ENCODE peak calls at places on chromosomes 11 and 22, in four cellular contexts. B is K562, N is HepG2, Q is GM12878. F is an unnamed sample.

GRCh38 chr11:2656859-2657258 is 42.9 kb downstream of the KCNQ1OT1 start:
- DNase-seq in N (no peak), B (no peak), Q (no peak), F (no peak)

GRCh38 chr22:31556627-31557203 is 60.4 kb downstream of the SFI1 start:
- DNase-seq in B (peak; percentile 41), Q (no peak), N (peak; percentile 45), F (no peak)

GRCh38 chr11:118438314-118438931 is 2.1 kb downstream of the KMT2A start:
- DNase-seq in N (no peak), Q (no peak), B (peak; percentile 82), F (peak; percentile 27)

GRCh38 chr11:129323896-129324522 is 51.6 kb upstream of the BARX2 start:
- DNase-seq in Q (no peak), N (peak; percentile 37), B (no peak), F (no peak)

GRCh38 chr11:2527621-2528291 is 82.9 kb downstream of the KCNQ1 start:
- DNase-seq in N (no peak), B (no peak), Q (no peak), F (peak; percentile 7)

GRCh38 chr22:36411589-36412258 is 24.0 kb upstream of the MYH9 start:
- DNase-seq in B (no peak), Q (no peak), N (peak; percentile 80), F (no peak)

GRCh38 chr11:27806122-27806521 is 105.9 kb upstream of the BDNF start:
- DNase-seq in N (no peak), Q (no peak), B (no peak), F (peak; percentile 21)

GRCh38 chr22:30301995-30302809 is 12.9 kb upstream of the CASTOR1 start:
- DNase-seq in N (no peak), B (no peak), Q (no peak), F (no peak)

GRCh38 chr11:43504316-43504950 is 145.7 kb downstream of the TTC17 start:
- DNase-seq in Q (no peak), B (peak; percentile 26), N (peak; percentile 38), F (peak; percentile 44)

GRCh38 chr22:36332623-36333331 is 55.0 kb downstream of the MYH9 start:
- DNase-seq in Q (peak; percentile 59), B (peak; percentile 41), N (no peak), F (peak; percentile 44)

GRCh38 chr11:16346975-16347374 is 9.4 kb downstream of the SOX6 start:
- DNase-seq in N (no peak), Q (no peak), B (peak; percentile 69), F (no peak)

GRCh38 chr11:119093951-119094815 is 7.5 kb downstream of the DPAGT1 start:
- DNase-seq in Q (no peak), N (no peak), B (peak; percentile 60), F (peak; percentile 28)

GRCh38 chr11:68303083-68303482 is 9.3 kb upstream of the LRP5 start:
- DNase-seq in Q (no peak), B (no peak), N (no peak), F (no peak)

GRCh38 chr11:76314741-76315090 is 66.2 kb downstream of the THAP12 start:
- DNase-seq in N (no peak), Q (no peak), B (no peak), F (no peak)

GRCh38 chr11:47415949-47416472 is 7.6 kb downstream of the SLC39A13 start:
- DNase-seq in B (no peak), N (no peak), Q (no peak), F (no peak)

GRCh38 chr11:134529212-134530096 is 117.4 kb upstream of the B3GAT1 start:
- DNase-seq in Q (no peak), B (no peak), N (no peak), F (no peak)

GRCh38 chr11:28738549-28738948 is 630.4 kb downstream of the METTL15 start:
- DNase-seq in Q (no peak), B (no peak), N (no peak), F (no peak)

GRCh38 chr11:111694851-111695250 is 71.3 kb downstream of the PPP2R1B start:
- DNase-seq in N (no peak), B (peak; percentile 61), Q (no peak), F (no peak)

GRCh38 chr22:24920029-24920428 is 26.5 kb downstream of the LHFPL7 start:
- DNase-seq in N (no peak), B (no peak), Q (no peak), F (no peak)

GRCh38 chr11:85755285-85755684 is 55.7 kb downstream of the SYTL2 start:
- DNase-seq in Q (no peak), B (no peak), N (no peak), F (no peak)

GRCh38 chr22:23146842-23147205 is 1.5 kb downstream of the RAB36 start:
- DNase-seq in Q (no peak), N (no peak), B (no peak), F (no peak)

GRCh38 chr22:23143119-23143518 is 1.3 kb upstream of the RSPH14 start:
- DNase-seq in Q (no peak), B (no peak), N (no peak), F (no peak)

GRCh38 chr22:23142546-23143105 is 836 bp upstream of the RSPH14 start:
- DNase-seq in Q (no peak), N (no peak), B (no peak), F (no peak)

GRCh38 chr22:23144926-23145906 is at the start of gene RAB36:
- DNase-seq in N (peak; percentile 98), B (peak; percentile 100), Q (peak; percentile 77), F (peak; percentile 100)

DNA sequence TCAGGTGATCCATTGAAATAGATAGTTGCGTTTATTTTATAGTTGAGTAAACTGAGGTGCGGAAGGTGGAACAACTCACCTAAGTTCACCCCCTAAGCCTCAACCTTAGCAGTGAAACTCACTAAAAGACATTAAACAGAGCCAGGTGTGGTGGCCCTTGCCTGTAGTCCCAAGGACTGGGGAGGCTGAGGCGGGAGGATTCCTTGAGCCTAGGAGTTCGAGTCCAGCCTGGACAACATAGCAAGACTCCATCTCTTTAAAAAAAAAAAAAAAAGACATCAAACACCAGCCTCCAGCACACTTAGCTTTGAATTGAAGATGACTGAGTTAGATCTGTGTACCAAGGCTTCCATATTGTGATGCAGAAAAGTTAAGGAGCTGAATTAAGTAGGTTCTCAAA is 845 bp upstream of the RAB36 start:
- DNase-seq in Q (no peak), B (no peak), N (no peak), F (no peak)
- TF ChIP-seq ESRRA in Q (no peak), B (no peak), N (no peak), F (no peak)

GRCh38 chr11:61071208-61071681 is 31.0 kb upstream of the CD5 start:
- DNase-seq in Q (no peak), N (no peak), B (no peak), F (no peak)
- TF ChIP-seq CREB1 in Q (no peak), N (no peak), B (no peak), F (no peak)

GRCh38 chr11:74312321-74312720 is 881 bp upstream of the P4HA3 start:
- DNase-seq in N (no peak), B (no peak), Q (no peak), F (no peak)
- TF ChIP-seq ESRRA in N (no peak), B (no peak), Q (no peak), F (no peak)

DNA sequence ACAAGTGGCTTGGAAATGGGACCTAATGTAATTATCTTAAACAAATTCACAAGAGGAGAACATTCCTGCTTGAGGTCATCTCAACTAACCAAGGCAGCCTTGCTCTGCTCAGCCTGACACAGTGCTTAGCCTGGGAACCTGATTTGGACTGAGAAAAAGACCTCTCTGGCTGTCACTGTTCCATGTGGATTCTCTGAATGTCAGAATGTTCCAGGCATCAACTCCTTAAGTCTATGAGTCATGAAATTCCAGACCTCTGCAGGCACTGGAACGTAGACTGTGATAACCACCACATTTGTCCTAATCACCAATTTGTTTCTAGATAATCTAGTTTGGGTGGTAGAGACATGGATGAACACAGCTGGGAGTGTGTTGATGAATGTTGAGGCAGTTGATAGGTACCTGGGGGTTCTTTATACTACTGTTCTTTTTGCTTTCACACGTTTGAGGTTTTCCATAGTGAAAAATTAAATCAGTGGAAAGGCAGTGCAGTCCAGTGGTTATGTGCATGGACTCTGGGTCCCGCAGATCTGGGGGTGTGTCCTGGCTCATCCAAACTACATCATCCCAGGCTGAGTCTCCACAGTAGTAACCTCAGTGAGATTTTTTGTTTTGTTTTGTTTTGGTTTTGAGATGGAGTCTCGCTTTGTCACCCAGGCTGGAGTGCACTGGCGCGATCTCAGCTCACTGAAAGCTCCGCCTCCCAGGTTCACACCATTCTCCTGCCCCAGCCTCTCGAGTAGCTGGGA is 269.6 kb downstream of the MN1 start:
- DNase-seq in Q (no peak), N (no peak), B (no peak), F (no peak)
- TF ChIP-seq CREB1 in Q (no peak), N (no peak), B (no peak), F (no peak)

GRCh38 chr11:33735426-33736147 is 636 bp downstream of the CD59 start:
- DNase-seq in Q (peak; percentile 37), B (peak; percentile 52), N (peak; percentile 34), F (peak; percentile 31)
- TF ChIP-seq ESRRA in Q (no peak), B (no peak), N (no peak), F (no peak)

GRCh38 chr11:12159351-12160099 is 49.1 kb downstream of the MICAL2 start:
- DNase-seq in B (no peak), N (no peak), Q (no peak), F (no peak)
- TF ChIP-seq CREB1 in B (no peak), N (no peak), Q (no peak), F (no peak)